ENCODE peak calls at places on chromosomes 7 and 10, in seven cellular contexts. C, L, Y, U, J, S and O are unnamed samples.

GRCh38 chr7:20561908-20562307 is 53.6 kb upstream of the ABCB5 start:
- DNase-seq in C (no peak), L (no peak), Y (no peak), U (no peak), J (no peak), S (no peak), O (no peak)

GRCh38 chr7:93115796-93116195 is 2.0 kb downstream of the SAMD9 start:
- DNase-seq in C (peak; percentile 25), L (peak; percentile 56), Y (no peak), U (no peak), J (peak; percentile 75), S (peak; percentile 63), O (no peak)

GRCh38 chr10:94645285-94645684 is 38.2 kb upstream of the CYP2C18 start:
- DNase-seq in C (no peak), L (no peak), Y (no peak), U (no peak), J (no peak), S (no peak), O (no peak)

GRCh38 chr10:60974463-60975149 is 30.6 kb upstream of the RHOBTB1 start:
- DNase-seq in C (no peak), L (no peak), Y (no peak), U (no peak), J (peak; percentile 59), S (peak; percentile 34), O (no peak)

GRCh38 chr7:30727061-30727945 is 24.6 kb upstream of the INMT start:
- DNase-seq in C (no peak), L (peak; percentile 51), Y (peak; percentile 73), U (peak; percentile 37), J (peak; percentile 15), S (no peak), O (no peak)

GRCh38 chr7:18590744-18591340 is 95.3 kb downstream of the HDAC9 start:
- DNase-seq in C (peak; percentile 22), L (peak; percentile 78), Y (peak; percentile 43), U (no peak), J (peak; percentile 67), S (peak; percentile 82), O (no peak)

GRCh38 chr10:103203466-103203865 is 10.4 kb upstream of the NT5C2 start:
- DNase-seq in C (no peak), L (no peak), Y (no peak), U (no peak), J (no peak), S (no peak), O (no peak)

GRCh38 chr10:15169555-15170407 is 1.3 kb upstream of the NMT2 start:
- DNase-seq in C (no peak), L (peak; percentile 14), Y (peak; percentile 5), U (peak; percentile 28), J (no peak), S (no peak), O (no peak)

GRCh38 chr10:59271160-59271559 is 91.2 kb downstream of the FAM13C start:
- DNase-seq in C (no peak), L (no peak), Y (no peak), U (no peak), J (no peak), S (no peak), O (peak; percentile 36)

GRCh38 chr10:79137826-79138225 is 69.1 kb downstream of the ZMIZ1 start:
- DNase-seq in C (no peak), L (peak; percentile 40), Y (peak; percentile 85), U (no peak), J (peak; percentile 62), S (peak; percentile 57), O (no peak)

GRCh38 chr10:30502266-30503058 is 68.5 kb downstream of the MAP3K8 start:
- DNase-seq in C (no peak), L (peak; percentile 19), Y (peak; percentile 59), U (peak; percentile 31), J (peak; percentile 15), S (peak; percentile 47), O (no peak)

GRCh38 chr7:70063371-70063770 is 465.1 kb downstream of the AUTS2 start:
- DNase-seq in C (no peak), L (no peak), Y (no peak), U (no peak), J (no peak), S (no peak), O (no peak)

GRCh38 chr10:92242380-92242779 is 48.5 kb downstream of the CPEB3 start:
- DNase-seq in C (no peak), L (no peak), Y (no peak), U (no peak), J (no peak), S (no peak), O (no peak)

GRCh38 chr10:43194266-43194665 is 56.0 kb downstream of the CSGALNACT2 start:
- DNase-seq in C (no peak), L (no peak), Y (no peak), U (no peak), J (no peak), S (no peak), O (no peak)

GRCh38 chr7:782718-783449 is 49.4 kb upstream of the SUN1 start:
- DNase-seq in C (no peak), L (no peak), Y (no peak), U (no peak), J (no peak), S (no peak), O (no peak)

GRCh38 chr10:77456414-77456813 is 181.2 kb downstream of the KCNMA1 start:
- DNase-seq in C (no peak), L (no peak), Y (no peak), U (no peak), J (peak; percentile 7), S (no peak), O (peak; percentile 62)

GRCh38 chr7:110835209-110835608 is 255.7 kb upstream of the LRRN3 start:
- DNase-seq in C (no peak), L (no peak), Y (no peak), U (no peak), J (no peak), S (no peak), O (no peak)

GRCh38 chr7:157685430-157686284 is 348.9 kb downstream of the DNAJB6 start:
- DNase-seq in C (no peak), L (no peak), Y (no peak), U (no peak), J (no peak), S (no peak), O (no peak)

GRCh38 chr10:132538031-132538789 is 623 bp downstream of the INPP5A start:
- DNase-seq in C (no peak), L (no peak), Y (no peak), U (no peak), J (no peak), S (no peak), O (no peak)

GRCh38 chr10:11741608-11742007 is 574 bp upstream of the ECHDC3 start:
- DNase-seq in C (no peak), L (no peak), Y (no peak), U (no peak), J (no peak), S (no peak), O (no peak)
- H3K4me3 ChIP-seq in C (peak overlapping the region; percentile 57), L (peak overlapping the region; percentile 54), Y (no peak overlapping the region), U (peak overlapping the region; percentile 56), J (peak overlapping the region; percentile 55), S (peak overlapping the region; percentile 41), O (no peak overlapping the region)

DNA sequence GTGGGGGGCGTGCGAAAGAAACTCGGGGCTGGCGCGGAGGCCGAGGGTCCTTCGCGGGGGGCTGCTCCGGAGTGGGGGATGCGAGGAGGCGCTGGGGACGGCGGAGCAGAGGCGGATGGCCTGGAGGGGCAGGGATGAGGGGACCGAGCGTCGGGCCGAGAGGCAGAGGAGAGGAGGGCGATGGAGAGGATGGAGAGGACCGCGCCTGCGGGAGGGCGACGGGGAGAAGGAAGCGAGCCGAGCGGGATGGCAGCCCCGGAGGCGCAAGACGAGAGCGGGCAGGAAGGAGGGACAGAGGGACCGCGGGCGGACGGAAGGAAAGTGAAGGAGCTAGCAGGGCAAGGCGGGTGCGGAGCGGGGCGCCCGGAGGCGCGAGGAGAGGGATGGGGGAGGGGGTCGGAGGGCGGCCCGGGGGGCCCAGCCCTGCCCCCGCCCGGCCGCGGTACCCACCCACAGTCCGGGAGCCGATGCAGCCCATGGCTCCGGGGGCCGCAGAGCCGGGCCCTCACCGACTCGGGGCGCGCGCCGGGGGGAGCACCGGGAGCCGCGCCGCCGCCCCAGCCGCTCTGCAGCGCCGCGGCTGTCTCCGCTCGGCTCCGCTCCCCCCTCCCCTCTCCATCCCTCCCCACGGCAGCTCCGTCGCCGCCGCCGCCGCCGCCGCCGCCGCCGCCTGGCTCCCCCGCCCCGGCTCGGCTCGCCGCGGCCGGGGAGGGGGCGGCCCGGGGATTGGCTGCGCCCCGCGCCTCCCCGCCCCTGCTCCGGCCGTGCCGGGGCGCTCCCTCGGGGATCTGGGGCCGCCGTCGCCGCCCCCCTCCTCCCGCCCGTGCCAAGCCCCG is at the start of gene FAM131B:
- DNase-seq in C (no peak), L (no peak), Y (no peak), U (peak; percentile 34), J (no peak), S (no peak), O (no peak)
- H3K4me3 ChIP-seq in C (peak within 1 kb of the TSS; percentile 66), L (peak within 1 kb of the TSS; percentile 61), Y (no peak within 1 kb of the TSS), U (peak within 1 kb of the TSS; percentile 47), J (peak within 1 kb of the TSS; percentile 84), S (peak within 1 kb of the TSS; percentile 58), O (peak within 1 kb of the TSS; percentile 19)

GRCh38 chr10:110993024-110993693 is 73.8 kb downstream of the SHOC2 start:
- DNase-seq in C (peak; percentile 69), L (peak; percentile 86), Y (no peak), U (no peak), J (peak; percentile 91), S (peak; percentile 85), O (no peak)

GRCh38 chr10:110995301-110995700 is 75.9 kb downstream of the SHOC2 start:
- DNase-seq in C (no peak), L (no peak), Y (no peak), U (no peak), J (no peak), S (no peak), O (no peak)

GRCh38 chr10:110994406-110994805 is 75.0 kb downstream of the SHOC2 start:
- DNase-seq in C (no peak), L (no peak), Y (no peak), U (no peak), J (no peak), S (no peak), O (no peak)

GRCh38 chr10:110989016-110989415 is 69.6 kb downstream of the SHOC2 start:
- DNase-seq in C (no peak), L (peak; percentile 31), Y (no peak), U (no peak), J (peak; percentile 52), S (peak; percentile 39), O (no peak)

GRCh38 chr10:110992011-110992800 is 72.8 kb downstream of the SHOC2 start:
- DNase-seq in C (no peak), L (peak; percentile 13), Y (no peak), U (no peak), J (peak; percentile 44), S (no peak), O (no peak)
- H3K4me3 ChIP-seq in C (no peak overlapping the region), L (no peak overlapping the region), Y (no peak overlapping the region), U (no peak overlapping the region), J (no peak overlapping the region), S (peak overlapping the region; percentile 15), O (no peak overlapping the region)

DNA sequence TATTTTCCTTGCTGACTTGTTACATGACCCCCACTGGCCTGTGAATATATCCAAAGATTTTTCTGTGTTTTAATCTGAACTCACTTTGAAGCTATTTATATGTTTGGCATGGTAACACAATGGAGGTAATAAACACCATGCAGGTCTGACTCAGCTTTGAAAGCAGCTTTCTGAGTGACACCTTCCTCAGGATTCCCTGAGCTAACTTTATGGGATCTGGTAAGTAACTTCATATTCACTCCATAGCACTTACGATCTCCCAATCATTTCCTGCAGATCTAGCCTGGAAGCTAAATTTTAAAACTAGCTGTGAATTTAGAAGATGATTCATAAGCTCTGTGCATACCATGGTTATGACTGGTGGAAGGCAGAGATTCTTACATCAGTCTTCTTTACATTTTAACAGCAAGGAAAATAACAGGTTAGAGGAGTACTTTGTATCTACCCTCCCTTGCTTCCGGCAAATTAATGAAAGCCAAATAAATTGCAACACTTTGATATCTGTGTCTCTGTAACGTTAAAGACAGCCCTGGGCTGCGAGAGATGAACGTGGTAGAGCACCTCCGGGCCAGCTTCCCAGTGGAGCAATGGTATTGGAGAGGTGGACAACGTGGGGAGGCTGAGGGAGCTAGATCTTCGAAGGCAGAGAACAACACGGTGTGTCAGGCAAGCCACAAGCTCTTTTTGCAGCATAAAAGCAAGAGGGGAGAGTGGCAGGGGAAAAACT is 170.2 kb upstream of the KLF14 start:
- DNase-seq in C (peak; percentile 88), L (peak; percentile 94), Y (no peak), U (no peak), J (peak; percentile 93), S (peak; percentile 93), O (no peak)
- H3K4me3 ChIP-seq in C (peak overlapping the region; percentile 13), L (peak overlapping the region; percentile 18), Y (no peak overlapping the region), U (no peak overlapping the region), J (peak overlapping the region; percentile 2), S (no peak overlapping the region), O (no peak overlapping the region)